ENCODE peak calls at places on chromosomes 16 and 17, in four cellular contexts. V, Y, T and H are unnamed samples.

GRCh38 chr17:3692346-3692745 is 3.6 kb downstream of the P2RX5 start:
- DNase-seq in T (peak), V (no peak), Y (no peak), H (no peak)

GRCh38 chr17:50657627-50658026 is 22.9 kb downstream of the ABCC3 start:
- DNase-seq in V (no peak), Y (no peak), T (no peak), H (no peak)

GRCh38 chr16:8572919-8573724 is 17.2 kb downstream of the TMEM114 start:
- DNase-seq in Y (no peak), T (peak), V (no peak), H (no peak)

GRCh38 chr16:11078812-11079459 is 134.6 kb downstream of the CLEC16A start:
- DNase-seq in V (no peak), Y (no peak), T (no peak), H (no peak)

GRCh38 chr17:31525801-31526549 is 134.5 kb downstream of the RAB11FIP4 start:
- DNase-seq in V (no peak), Y (no peak), T (peak), H (no peak)

GRCh38 chr16:55368205-55368604 is 44.2 kb downstream of the IRX6 start:
- DNase-seq in T (no peak), Y (no peak), V (no peak), H (no peak)

GRCh38 chr17:3926860-3927627 is 10.8 kb upstream of the P2RX1 start:
- DNase-seq in Y (no peak), V (no peak), T (no peak), H (no peak)

GRCh38 chr17:71959129-71959528 is 161.7 kb upstream of the SOX9 start:
- DNase-seq in Y (no peak), V (no peak), T (peak), H (no peak)

GRCh38 chr16:86073763-86074493 is 175.0 kb downstream of the IRF8 start:
- DNase-seq in V (no peak), T (no peak), Y (no peak), H (no peak)

GRCh38 chr16:88331989-88332920 is 50.5 kb upstream of the ZNF469 start:
- DNase-seq in T (no peak), Y (no peak), V (no peak), H (peak)

GRCh38 chr16:79598341-79599181 is 2.0 kb downstream of the MAF start:
- DNase-seq in T (peak), Y (peak), V (peak), H (no peak)

GRCh38 chr16:89312194-89312593 is 94.7 kb downstream of the ZNF778 start:
- DNase-seq in T (no peak), V (no peak), Y (no peak), H (no peak)

GRCh38 chr17:9124554-9124935 is 103.2 kb downstream of the NTN1 start:
- DNase-seq in T (no peak), Y (no peak), V (no peak), H (no peak)

GRCh38 chr16:29852654-29853053 is 10.4 kb downstream of the CDIPT start:
- DNase-seq in Y (no peak), V (no peak), T (no peak), H (no peak)

GRCh38 chr16:67561501-67561823 is 864 bp upstream of the CTCF start:
- DNase-seq in V (no peak), Y (no peak), T (no peak), H (no peak)

GRCh38 chr16:75392911-75393310 is 40.4 kb downstream of the CFDP1 start:
- DNase-seq in V (no peak), Y (no peak), T (no peak), H (no peak)

GRCh38 chr17:28174352-28175046 is 132.0 kb downstream of the NLK start:
- DNase-seq in V (no peak), Y (no peak), T (no peak), H (no peak)

GRCh38 chr16:75620326-75621169 is 2.5 kb downstream of the ADAT1 start:
- DNase-seq in V (no peak), T (no peak), Y (no peak), H (no peak)

GRCh38 chr16:96935-97381 is 18.9 kb downstream of the MPG start:
- DNase-seq in Y (peak), T (peak), V (peak), H (peak)

GRCh38 chr16:81937305-81938038 is 73.8 kb downstream of the SDR42E1 start:
- DNase-seq in Y (no peak), V (no peak), T (no peak), H (no peak)

GRCh38 chr17:35713069-35713728 is 18.2 kb upstream of the RASL10B start:
- DNase-seq in T (no peak), V (no peak), Y (no peak), H (peak)

GRCh38 chr17:32120086-32120485 is 22.2 kb upstream of the RHOT1 start:
- DNase-seq in Y (no peak), V (no peak), T (no peak), H (no peak)

GRCh38 chr17:33560165-33560564 is 267.1 kb upstream of the ASIC2 start:
- DNase-seq in Y (no peak), T (no peak), V (no peak), H (no peak)

GRCh38 chr17:77963441-77963840 is 4.9 kb downstream of the TNRC6C start:
- DNase-seq in T (no peak), V (no peak), Y (no peak), H (no peak)

GRCh38 chr17:18975597-18975996 is 23.6 kb downstream of the SLC5A10 start:
- DNase-seq in Y (no peak), T (no peak), V (no peak), H (no peak)

GRCh38 chr16:22210285-22210684 is 4.2 kb downstream of the EEF2K start:
- DNase-seq in V (no peak), T (no peak), Y (no peak), H (no peak)